ENCODE peak calls at places on chromosome 6, in five cellular contexts. P, E, J, O and D are unnamed samples.

GRCh38 chr6:135129139-135129867 is 51.8 kb upstream of the MYB start:
- DNase-seq in P (no peak), E (no peak), J (no peak), O (no peak), D (no peak)

GRCh38 chr6:16851044-16851540 is 89.8 kb upstream of the ATXN1 start:
- DNase-seq in P (no peak), E (no peak), J (no peak), O (no peak), D (no peak)

GRCh38 chr6:141809901-141810300 is 322.8 kb upstream of the GJE1 start:
- DNase-seq in P (no peak), E (no peak), J (no peak), O (no peak), D (no peak)

GRCh38 chr6:24872769-24873168 is 63.0 kb downstream of the RIPOR2 start:
- DNase-seq in P (no peak), E (no peak), J (no peak), O (no peak), D (no peak)

GRCh38 chr6:108497883-108498282 is 62.8 kb upstream of the FOXO3 start:
- DNase-seq in P (peak), E (peak), J (no peak), O (peak), D (peak)

GRCh38 chr6:39279539-39279938 is 34.7 kb downstream of the KCNK17 start:
- DNase-seq in P (no peak), E (no peak), J (no peak), O (no peak), D (no peak)

GRCh38 chr6:36024154-36024760 is at the start of gene SLC26A8:
- DNase-seq in P (no peak), E (no peak), J (no peak), O (no peak), D (no peak)

GRCh38 chr6:160344281-160344680 is 3.9 kb upstream of the SLC22A3 start:
- DNase-seq in P (no peak), E (no peak), J (no peak), O (no peak), D (peak)

GRCh38 chr6:158665332-158665731 is 15.5 kb downstream of the SYTL3 start:
- DNase-seq in P (no peak), E (no peak), J (no peak), O (no peak), D (no peak)

GRCh38 chr6:145508107-145508506 is 227.2 kb downstream of the EPM2A start:
- DNase-seq in P (no peak), E (no peak), J (no peak), O (no peak), D (no peak)
- TF ChIP-seq CTCF in P (no peak), E (no peak), J (no peak), O (peak), D (no peak)

GRCh38 chr6:161696828-161697227 is 423.0 kb upstream of the AGPAT4 start:
- DNase-seq in P (no peak), E (no peak), J (no peak), O (no peak), D (no peak)

DNA sequence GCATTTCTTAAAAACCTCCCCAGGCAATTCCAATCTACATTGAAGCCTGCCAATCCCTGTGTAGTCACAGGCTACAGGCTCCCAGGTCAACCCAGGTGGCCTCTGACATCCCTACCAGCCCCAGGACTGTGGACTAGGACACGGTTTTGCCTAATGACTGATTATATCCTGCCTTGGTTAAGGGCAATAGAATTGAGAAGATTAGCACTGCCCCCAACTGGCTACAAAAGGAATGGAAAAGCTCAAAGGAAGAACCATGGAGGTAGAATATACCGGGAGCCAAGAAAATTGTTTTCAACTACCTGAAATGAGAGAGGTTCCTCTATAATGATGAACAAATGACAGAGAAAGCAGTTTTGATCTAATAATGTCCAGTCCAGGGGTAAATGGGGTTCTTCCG is 421.1 kb upstream of the AGPAT4 start:
- DNase-seq in P (no peak), E (no peak), J (no peak), O (peak), D (peak)
- TF ChIP-seq CTCF in P (peak), E (peak), J (no peak), O (peak), D (no peak)

DNA sequence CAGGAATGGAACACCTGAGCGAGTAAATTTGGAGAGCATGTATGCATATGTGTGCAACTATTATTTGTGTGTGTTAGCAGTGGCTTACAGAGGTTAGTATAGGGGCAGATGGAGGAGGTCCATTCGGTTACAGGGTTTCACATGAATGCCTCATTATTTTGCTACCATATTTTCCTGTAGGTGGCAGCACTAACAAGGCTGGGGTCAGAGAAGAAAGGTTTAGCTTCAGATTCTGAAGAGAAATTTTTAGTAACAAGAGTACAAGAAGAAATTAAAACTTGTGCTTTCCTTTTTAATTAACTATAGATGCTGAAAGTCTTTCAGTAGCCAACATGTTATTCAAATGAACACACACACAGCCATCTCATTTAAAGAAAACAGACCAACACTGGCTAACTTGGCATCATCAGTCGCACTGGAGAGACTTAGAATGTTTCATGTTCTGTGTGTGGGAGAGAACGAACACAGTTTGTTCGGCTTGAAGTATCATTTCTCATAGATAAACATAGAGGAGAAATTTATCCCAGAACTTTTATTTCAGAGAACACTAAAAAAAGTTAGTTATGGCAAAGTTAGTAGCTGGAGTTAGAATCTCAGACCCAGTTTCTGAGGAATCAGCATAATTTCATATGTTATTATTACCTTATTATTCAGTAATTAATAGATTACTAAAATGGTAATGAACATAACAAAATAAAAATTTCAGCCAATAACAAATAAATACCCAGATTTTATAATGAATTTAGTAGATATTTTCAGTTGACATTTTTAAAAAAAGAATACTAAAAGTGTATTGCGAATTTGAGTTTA is 314.0 kb upstream of the RSPO3 start:
- DNase-seq in P (no peak), E (peak), J (no peak), O (peak), D (peak)
- TF ChIP-seq CTCF in P (peak), E (peak), J (peak), O (peak), D (peak)

DNA sequence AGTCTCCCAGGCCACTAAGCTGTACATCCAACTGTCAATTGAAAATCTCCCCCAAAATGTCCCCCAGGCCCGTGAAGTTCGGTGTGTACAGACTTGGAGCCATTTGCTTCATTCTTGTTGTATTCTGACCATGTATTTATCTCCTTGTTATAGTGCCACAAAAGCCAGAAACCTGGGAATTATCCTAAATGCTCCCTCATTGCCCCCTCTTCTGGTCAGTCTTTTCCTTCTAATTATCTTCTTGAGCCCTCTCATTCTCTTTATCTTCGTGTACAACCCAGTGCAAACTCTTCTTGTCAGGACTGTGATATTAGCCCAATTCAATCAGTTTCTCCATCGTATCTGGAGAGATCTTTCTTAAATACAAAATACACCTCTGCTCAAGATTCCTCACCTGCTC is 64.7 kb downstream of the RFX6 start:
- DNase-seq in P (no peak), E (no peak), J (no peak), O (no peak), D (no peak)
- TF ChIP-seq CTCF in P (peak), E (no peak), J (no peak), O (peak), D (no peak)

GRCh38 chr6:31399589-31400466 is 3.6 kb upstream of the MICA start:
- DNase-seq in P (peak), E (peak), J (peak), O (peak), D (peak)
- TF ChIP-seq CTCF in P (peak), E (peak), J (peak), O (peak), D (peak)

GRCh38 chr6:79404677-79405076 is 132.6 kb downstream of the LCA5 start:
- DNase-seq in P (no peak), E (no peak), J (no peak), O (no peak), D (no peak)
- TF ChIP-seq CTCF in P (no peak), E (no peak), J (no peak), O (no peak), D (no peak)

GRCh38 chr6:32083812-32084768 is 25.0 kb downstream of the TNXB start:
- DNase-seq in P (peak), E (no peak), J (no peak), O (no peak), D (no peak)

GRCh38 chr6:32086661-32087573 is 22.2 kb downstream of the TNXB start:
- DNase-seq in P (peak), E (no peak), J (no peak), O (no peak), D (peak)

GRCh38 chr6:32084780-32085179 is 24.4 kb downstream of the TNXB start:
- DNase-seq in P (peak), E (no peak), J (no peak), O (no peak), D (no peak)

GRCh38 chr6:32087574-32088486 is 21.3 kb downstream of the TNXB start:
- DNase-seq in P (peak), E (peak), J (peak), O (peak), D (peak)

GRCh38 chr6:32085759-32086458 is 23.2 kb downstream of the TNXB start:
- DNase-seq in P (peak), E (no peak), J (no peak), O (no peak), D (no peak)
- TF ChIP-seq CTCF in P (no peak), E (no peak), J (no peak), O (no peak), D (no peak)

GRCh38 chr6:8889514-8889913 is 454.2 kb upstream of the SLC35B3 start:
- DNase-seq in P (no peak), E (no peak), J (no peak), O (no peak), D (no peak)

DNA sequence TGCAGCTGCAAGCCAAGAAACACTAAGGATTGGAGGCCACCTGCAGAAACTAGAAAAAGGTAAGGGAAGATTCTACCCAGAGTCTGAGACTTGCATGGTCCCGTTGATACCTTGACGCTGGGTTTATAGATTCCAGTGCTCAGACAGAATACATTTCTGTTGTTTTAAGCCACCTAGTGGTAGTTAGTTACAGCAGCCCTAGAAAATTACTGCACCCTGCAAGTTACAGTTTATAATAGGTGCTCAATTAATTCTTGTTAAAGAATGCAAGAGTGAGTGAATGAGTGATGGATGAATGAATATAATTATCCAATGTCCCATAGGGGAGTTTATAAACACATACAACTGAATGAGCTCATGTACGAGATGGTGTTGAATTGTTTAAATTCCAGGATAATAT is 453.1 kb upstream of the SLC35B3 start:
- DNase-seq in P (no peak), E (no peak), J (no peak), O (no peak), D (no peak)
- TF ChIP-seq CTCF in P (no peak), E (peak), J (no peak), O (peak), D (peak)

GRCh38 chr6:38215225-38215624 is 395.7 kb downstream of the ZFAND3 start:
- DNase-seq in P (no peak), E (no peak), J (no peak), O (no peak), D (no peak)

GRCh38 chr6:38212579-38212978 is 393.1 kb downstream of the ZFAND3 start:
- DNase-seq in P (no peak), E (peak), J (peak), O (peak), D (no peak)

GRCh38 chr6:38213275-38213674 is 393.7 kb downstream of the ZFAND3 start:
- DNase-seq in P (no peak), E (no peak), J (no peak), O (no peak), D (no peak)

GRCh38 chr6:38215651-38216319 is 396.3 kb downstream of the ZFAND3 start:
- DNase-seq in P (no peak), E (no peak), J (no peak), O (no peak), D (no peak)

GRCh38 chr6:38214159-38214558 is 394.6 kb downstream of the ZFAND3 start:
- DNase-seq in P (no peak), E (no peak), J (peak), O (no peak), D (no peak)
- TF ChIP-seq CTCF in P (no peak), E (no peak), J (no peak), O (no peak), D (no peak)

DNA sequence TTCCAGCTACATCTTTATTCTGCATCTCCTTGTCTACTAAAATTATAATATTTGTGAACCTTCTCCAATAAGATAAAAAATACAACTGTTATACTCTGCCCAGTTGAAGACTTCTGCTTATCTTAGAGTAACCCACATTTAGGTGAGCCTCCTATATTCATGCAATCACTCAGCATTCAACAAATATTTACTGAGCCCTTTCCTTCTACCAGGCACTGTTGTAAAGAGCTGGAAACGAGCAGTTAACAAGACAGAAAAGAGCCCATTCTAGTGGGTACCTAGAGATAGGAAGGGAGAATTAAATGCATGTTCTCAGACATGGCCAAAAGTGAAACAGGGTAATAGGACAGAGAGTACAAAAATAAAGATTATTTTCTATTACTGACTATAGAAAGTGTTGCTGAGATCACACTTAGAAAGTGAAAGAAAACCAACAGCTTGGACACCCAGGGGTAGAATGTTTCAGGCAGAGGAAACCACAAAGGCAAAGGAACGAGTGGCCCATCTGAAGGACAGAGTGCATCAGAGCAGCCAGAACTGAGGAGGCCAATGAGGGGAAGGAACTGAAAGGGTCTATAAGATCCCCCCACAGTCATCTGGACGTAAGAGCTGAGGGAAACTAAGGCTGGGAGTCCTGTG is 50.8 kb upstream of the SMLR1 start:
- DNase-seq in P (no peak), E (no peak), J (no peak), O (no peak), D (no peak)
- TF ChIP-seq CTCF in P (no peak), E (no peak), J (no peak), O (no peak), D (no peak)